ENCODE peak calls at places on chromosomes 13 and 19, in four cellular contexts. Y is HCT116, I is HepG2, C is K562. F is an unnamed sample.
A peak's percentile ranks its signal among the peaks of the same experiment; 100 is the strongest.

GRCh38 chr19:50414850-50415660 is 3.7 kb upstream of the SPIB start:
- DNase-seq in Y (peak; percentile 16), I (peak; percentile 33), C (peak; percentile 91), F (no peak)

GRCh38 chr19:7200739-7201138 is 93.5 kb downstream of the INSR start:
- DNase-seq in Y (no peak), I (no peak), C (no peak), F (no peak)

GRCh38 chr13:59477011-59477410 is 686.7 kb downstream of the DIAPH3 start:
- DNase-seq in Y (peak; percentile 6), I (peak; percentile 2), C (peak; percentile 11), F (no peak)

GRCh38 chr13:67443901-67444300 is 213.8 kb upstream of the PCDH9 start:
- DNase-seq in Y (no peak), I (no peak), C (no peak), F (no peak)

GRCh38 chr13:34358811-34359513 is 541.0 kb downstream of the RFC3 start:
- DNase-seq in Y (no peak), I (no peak), C (no peak), F (no peak)

GRCh38 chr19:35793381-35794165 is 18.2 kb downstream of the ARHGAP33 start:
- DNase-seq in Y (no peak), I (no peak), C (no peak), F (no peak)

GRCh38 chr13:30034448-30034795 is 184.0 kb upstream of the UBL3 start:
- DNase-seq in Y (no peak), I (no peak), C (no peak), F (no peak)

GRCh38 chr19:6519289-6519688 is 11.5 kb upstream of the TNFSF9 start:
- DNase-seq in Y (no peak), I (no peak), C (no peak), F (peak; percentile 89)

GRCh38 chr19:12841094-12841493 is 2.8 kb downstream of the MAST1 start:
- DNase-seq in Y (no peak), I (no peak), C (peak; percentile 76), F (no peak)

GRCh38 chr13:75251188-75251587 is 230.8 kb downstream of the TBC1D4 start:
- DNase-seq in Y (no peak), I (no peak), C (no peak), F (no peak)

GRCh38 chr19:15161028-15161984 is 39.5 kb downstream of the NOTCH3 start:
- DNase-seq in Y (peak; percentile 35), I (peak; percentile 61), C (peak; percentile 74), F (no peak)

GRCh38 chr13:36356058-36356457 is 9.9 kb upstream of the SPART start:
- DNase-seq in Y (no peak), I (peak; percentile 21), C (no peak), F (no peak)

GRCh38 chr19:38564981-38565685 is 52.6 kb downstream of the MAP4K1 start:
- DNase-seq in Y (no peak), I (no peak), C (no peak), F (no peak)

GRCh38 chr19:47699360-47699917 is 13.8 kb upstream of the EHD2 start:
- DNase-seq in Y (no peak), I (peak; percentile 28), C (peak; percentile 82), F (no peak)

GRCh38 chr19:591099-591958 is 1.6 kb downstream of the HCN2 start:
- DNase-seq in Y (no peak), I (no peak), C (peak; percentile 48), F (no peak)

GRCh38 chr13:21047591-21048282 is 13.6 kb downstream of the LATS2 start:
- DNase-seq in Y (no peak), I (no peak), C (no peak), F (no peak)

GRCh38 chr19:2453431-2454025 is 3.2 kb downstream of the LMNB2 start:
- DNase-seq in Y (no peak), I (no peak), C (no peak), F (no peak)

GRCh38 chr19:37564624-37565369 is 29.8 kb downstream of the ZNF571 start:
- DNase-seq in Y (no peak), I (no peak), C (no peak), F (no peak)

GRCh38 chr19:35885909-35886308 is 14.4 kb downstream of the NFKBID start:
- DNase-seq in Y (no peak), I (no peak), C (no peak), F (no peak)

GRCh38 chr19:44948237-44948636 is 2.4 kb downstream of the APOC2 start:
- DNase-seq in Y (no peak), I (no peak), C (peak; percentile 41), F (no peak)

GRCh38 chr19:51903192-51903591 is 1.6 kb downstream of the ZNF649 start:
- DNase-seq in Y (no peak), I (no peak), C (no peak), F (no peak)

GRCh38 chr19:17719730-17720486 is 628 bp downstream of the MAP1S start:
- DNase-seq in Y (no peak), I (no peak), C (no peak), F (no peak)

DNA sequence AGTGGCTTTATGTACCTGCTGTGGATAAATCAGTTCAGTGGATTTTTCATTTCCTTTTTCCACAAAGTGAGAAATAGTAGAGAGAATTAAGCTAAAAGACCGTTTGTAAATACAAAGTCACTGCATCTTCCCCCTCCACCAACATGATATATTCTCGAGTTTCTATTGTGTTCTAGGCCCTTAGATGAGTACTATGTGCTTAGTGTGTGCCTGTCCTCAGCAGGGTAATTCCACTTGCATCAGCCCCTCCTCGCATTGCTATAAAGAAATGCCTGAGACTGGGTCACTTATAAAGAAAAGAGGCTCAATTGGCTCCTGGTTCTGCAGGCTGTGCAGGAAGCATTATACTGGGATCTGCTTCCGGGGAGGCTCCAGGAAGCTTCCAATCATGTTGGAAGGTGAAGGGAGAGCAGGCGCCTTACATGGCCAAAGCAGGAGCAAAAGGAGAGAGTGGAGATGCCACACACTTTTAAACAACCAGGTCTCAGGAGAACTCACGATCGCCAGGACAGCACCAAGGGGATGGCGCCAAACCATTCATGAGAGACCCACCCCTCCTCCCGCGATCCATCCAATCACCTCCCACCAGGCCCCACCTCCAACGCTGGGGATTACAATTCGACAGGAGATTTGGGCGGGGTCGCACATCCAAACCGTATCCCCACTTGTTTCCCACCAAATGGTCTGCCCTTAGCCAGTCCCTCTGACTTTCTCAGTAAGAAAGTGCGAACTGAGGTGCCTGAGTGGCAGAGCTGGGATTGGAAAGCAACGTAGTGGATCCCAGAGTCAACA is 102.3 kb upstream of the ABCC4 start:
- DNase-seq in Y (no peak), I (no peak), C (no peak), F (no peak)
- TF ChIP-seq TCF7L2 in Y (no peak), I (no peak), C (no peak), F (no peak)

DNA sequence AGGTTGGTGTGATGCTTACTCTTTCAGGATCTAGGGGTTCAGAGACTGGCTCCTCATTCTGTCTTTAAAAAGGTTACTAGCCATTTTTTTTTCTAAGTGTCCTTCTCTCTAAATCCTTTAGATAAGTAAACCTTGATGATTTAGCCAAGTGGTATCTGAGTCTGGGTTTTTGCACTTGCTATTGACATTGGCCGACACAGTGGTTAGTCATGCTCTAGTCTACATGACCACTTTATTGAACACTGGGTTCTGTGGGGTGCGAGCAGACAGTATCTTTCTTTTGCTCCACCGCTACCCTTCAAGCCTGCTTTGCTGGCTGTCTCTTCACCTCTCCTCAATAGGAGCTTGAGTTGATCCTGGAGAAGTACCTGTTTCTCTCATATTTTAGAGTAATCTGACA is 6.2 kb upstream of the NUP58 start:
- DNase-seq in Y (no peak), I (no peak), C (no peak), F (no peak)
- TF ChIP-seq CTCF in Y (no peak), I (no peak), C (no peak), F (no peak)

GRCh38 chr13:64718116-64718515 is 2512.0 kb downstream of the PCDH9 start:
- DNase-seq in Y (no peak), I (no peak), C (no peak), F (no peak)

GRCh38 chr13:64725492-64725891 is 2504.6 kb downstream of the PCDH9 start:
- DNase-seq in Y (no peak), I (peak; percentile 3), C (no peak), F (no peak)

GRCh38 chr13:64723735-64724134 is 2506.4 kb downstream of the PCDH9 start:
- DNase-seq in Y (peak; percentile 80), I (peak; percentile 62), C (no peak), F (peak; percentile 81)
- TF ChIP-seq TCF7L2 in Y (no peak), I (no peak), C (no peak), F (peak; percentile 41)

GRCh38 chr19:55654323-55654832 is 457 bp upstream of the U2AF2 start:
- DNase-seq in Y (peak; percentile 99), I (peak; percentile 99), C (peak; percentile 91), F (peak; percentile 99)
- TF ChIP-seq CTCF in Y (no peak), I (no peak), C (no peak), F (no peak)

DNA sequence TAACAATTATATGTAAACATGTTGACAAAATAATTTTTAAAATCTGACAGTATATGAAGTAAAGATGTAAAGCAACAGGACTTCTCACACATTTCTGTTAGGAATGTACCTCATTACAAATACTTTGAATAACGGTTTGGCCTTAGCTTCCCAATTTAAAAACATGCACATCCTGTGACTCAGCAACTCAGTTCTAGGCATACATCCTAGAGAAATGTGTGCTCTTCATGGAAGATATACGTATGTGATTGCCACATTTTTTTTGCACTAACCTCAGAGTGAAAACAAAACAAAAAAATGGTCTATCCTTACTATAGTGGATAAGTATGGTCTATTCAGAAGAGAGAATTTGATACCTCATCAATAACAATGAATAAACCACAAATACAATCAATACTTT is 314.6 kb downstream of the LIG4 start:
- DNase-seq in Y (no peak), I (no peak), C (no peak), F (no peak)
- TF ChIP-seq TCF7L2 in Y (no peak), I (no peak), C (no peak), F (no peak)